ENCODE peak calls at places on chromosomes 5 and 9, in six cellular contexts. One of them, this sample, is unnamed.

GRCh38 chr5:135149956-135150723 is 116.1 kb upstream of the PITX1 start:
- DNase-seq in mesenteric fat pad: peak
- DNase-seq in frontal cortex: no peak
- DNase-seq in endothelial cell: no peak
- DNase-seq in HFF-Myc: no peak
- DNase-seq in AG08395: no peak
- DNase-seq in this sample: no peak

GRCh38 chr5:120457839-120458507 is 6.1 kb upstream of the PRR16 start:
- DNase-seq in mesenteric fat pad: no peak
- DNase-seq in frontal cortex: no peak
- DNase-seq in endothelial cell: peak
- DNase-seq in HFF-Myc: no peak
- DNase-seq in AG08395: no peak
- DNase-seq in this sample: peak

GRCh38 chr5:53373420-53374188 is 106.8 kb upstream of the FST start:
- DNase-seq in mesenteric fat pad: no peak
- DNase-seq in frontal cortex: no peak
- DNase-seq in endothelial cell: no peak
- DNase-seq in HFF-Myc: no peak
- DNase-seq in AG08395: no peak
- DNase-seq in this sample: peak

GRCh38 chr9:36858805-36859375 is 175.2 kb downstream of the PAX5 start:
- DNase-seq in mesenteric fat pad: no peak
- DNase-seq in frontal cortex: no peak
- DNase-seq in endothelial cell: no peak
- DNase-seq in HFF-Myc: no peak
- DNase-seq in AG08395: no peak
- DNase-seq in this sample: no peak

GRCh38 chr9:135273077-135273476 is 185.6 kb downstream of the OLFM1 start:
- DNase-seq in mesenteric fat pad: no peak
- DNase-seq in frontal cortex: no peak
- DNase-seq in endothelial cell: no peak
- DNase-seq in HFF-Myc: no peak
- DNase-seq in AG08395: no peak
- DNase-seq in this sample: no peak

GRCh38 chr5:81021486-81021885 is 61.3 kb downstream of the RASGRF2 start:
- DNase-seq in mesenteric fat pad: no peak
- DNase-seq in frontal cortex: no peak
- DNase-seq in endothelial cell: no peak
- DNase-seq in HFF-Myc: no peak
- DNase-seq in AG08395: no peak
- DNase-seq in this sample: peak

GRCh38 chr9:97786341-97786740 is 66.7 kb upstream of the FOXE1 start:
- DNase-seq in mesenteric fat pad: no peak
- DNase-seq in frontal cortex: no peak
- DNase-seq in endothelial cell: no peak
- DNase-seq in HFF-Myc: no peak
- DNase-seq in AG08395: peak
- DNase-seq in this sample: no peak

GRCh38 chr9:109709881-109710280 is 70.1 kb upstream of the PALM2AKAP2 start:
- DNase-seq in mesenteric fat pad: no peak
- DNase-seq in frontal cortex: no peak
- DNase-seq in endothelial cell: no peak
- DNase-seq in HFF-Myc: no peak
- DNase-seq in AG08395: no peak
- DNase-seq in this sample: no peak

GRCh38 chr5:33257807-33258491 is 182.8 kb upstream of the TARS1 start:
- DNase-seq in mesenteric fat pad: no peak
- DNase-seq in frontal cortex: no peak
- DNase-seq in endothelial cell: no peak
- DNase-seq in HFF-Myc: peak
- DNase-seq in AG08395: peak
- DNase-seq in this sample: peak

GRCh38 chr5:169592937-169593650 is 9.5 kb downstream of the SPDL1 start:
- DNase-seq in mesenteric fat pad: no peak
- DNase-seq in frontal cortex: no peak
- DNase-seq in endothelial cell: no peak
- DNase-seq in HFF-Myc: no peak
- DNase-seq in AG08395: no peak
- DNase-seq in this sample: no peak

GRCh38 chr5:37921452-37921851 is 81.6 kb upstream of the GDNF start:
- DNase-seq in mesenteric fat pad: no peak
- DNase-seq in frontal cortex: no peak
- DNase-seq in endothelial cell: no peak
- DNase-seq in HFF-Myc: no peak
- DNase-seq in AG08395: no peak
- DNase-seq in this sample: peak

GRCh38 chr5:172901012-172901780 is 58.0 kb upstream of the RPL26L1 start:
- DNase-seq in mesenteric fat pad: no peak
- DNase-seq in frontal cortex: no peak
- DNase-seq in endothelial cell: no peak
- DNase-seq in HFF-Myc: no peak
- DNase-seq in AG08395: no peak
- DNase-seq in this sample: peak

GRCh38 chr9:37976714-37977477 is 73.0 kb upstream of the SLC25A51 start:
- DNase-seq in mesenteric fat pad: no peak
- DNase-seq in frontal cortex: no peak
- DNase-seq in endothelial cell: no peak
- DNase-seq in HFF-Myc: no peak
- DNase-seq in AG08395: peak
- DNase-seq in this sample: peak

GRCh38 chr9:127971357-127972315 is 9.2 kb downstream of the EEIG1 start:
- DNase-seq in mesenteric fat pad: no peak
- DNase-seq in frontal cortex: no peak
- DNase-seq in endothelial cell: no peak
- DNase-seq in HFF-Myc: no peak
- DNase-seq in AG08395: no peak
- DNase-seq in this sample: no peak

GRCh38 chr5:173331956-173332479 is 3.8 kb upstream of the STC2 start:
- DNase-seq in mesenteric fat pad: no peak
- DNase-seq in frontal cortex: peak
- DNase-seq in endothelial cell: peak
- DNase-seq in HFF-Myc: peak
- DNase-seq in AG08395: peak
- DNase-seq in this sample: peak

GRCh38 chr5:103031607-103032006 is 88.3 kb downstream of the GIN1 start:
- DNase-seq in mesenteric fat pad: no peak
- DNase-seq in frontal cortex: no peak
- DNase-seq in endothelial cell: no peak
- DNase-seq in HFF-Myc: no peak
- DNase-seq in AG08395: peak
- DNase-seq in this sample: no peak

GRCh38 chr9:4299006-4299795 is 667 bp downstream of the GLIS3 start:
- DNase-seq in mesenteric fat pad: no peak
- DNase-seq in frontal cortex: peak
- DNase-seq in endothelial cell: peak
- DNase-seq in HFF-Myc: no peak
- DNase-seq in AG08395: peak
- DNase-seq in this sample: peak

GRCh38 chr5:169980418-169981053 is at the start of gene INSYN2B:
- DNase-seq in mesenteric fat pad: no peak
- DNase-seq in frontal cortex: peak
- DNase-seq in endothelial cell: peak
- DNase-seq in HFF-Myc: peak
- DNase-seq in AG08395: peak
- DNase-seq in this sample: peak

GRCh38 chr9:13267743-13268142 is 11.7 kb downstream of the MPDZ start:
- DNase-seq in mesenteric fat pad: no peak
- DNase-seq in frontal cortex: no peak
- DNase-seq in endothelial cell: no peak
- DNase-seq in HFF-Myc: no peak
- DNase-seq in AG08395: peak
- DNase-seq in this sample: peak